ENCODE peak calls at places on chromosomes 3 and 15, in four cellular contexts. One of them, this sample, is unnamed.

GRCh38 chr15:85356276-85356675 is 24.1 kb upstream of the AKAP13 start:
- DNase-seq in Peyer's patch: no peak
- DNase-seq in K562: no peak
- DNase-seq in left ventricle myocardium inferior: no peak
- DNase-seq in this sample: no peak

GRCh38 chr3:64932016-64932518 is 244.3 kb upstream of the ADAMTS9 start:
- DNase-seq in left ventricle myocardium inferior: no peak
- DNase-seq in Peyer's patch: no peak
- DNase-seq in K562: no peak
- DNase-seq in this sample: no peak

GRCh38 chr3:157785071-157785826 is 282.0 kb upstream of the VEPH1 start:
- DNase-seq in Peyer's patch: no peak
- DNase-seq in left ventricle myocardium inferior: no peak
- DNase-seq in K562: peak
- DNase-seq in this sample: no peak

GRCh38 chr3:112128843-112129727 is 4.0 kb downstream of the GCSAM start:
- DNase-seq in left ventricle myocardium inferior: no peak
- DNase-seq in Peyer's patch: no peak
- DNase-seq in K562: no peak
- DNase-seq in this sample: no peak

GRCh38 chr3:122857019-122857418 is 62.1 kb downstream of the SLC49A4 start:
- DNase-seq in left ventricle myocardium inferior: no peak
- DNase-seq in Peyer's patch: no peak
- DNase-seq in K562: no peak
- DNase-seq in this sample: no peak

GRCh38 chr3:37955918-37956317 is 34.7 kb upstream of the VILL start:
- DNase-seq in left ventricle myocardium inferior: no peak
- DNase-seq in K562: no peak
- DNase-seq in Peyer's patch: no peak
- DNase-seq in this sample: no peak

GRCh38 chr3:63934041-63934440 is 21.9 kb upstream of the SCAANT1 start:
- DNase-seq in Peyer's patch: no peak
- DNase-seq in left ventricle myocardium inferior: no peak
- DNase-seq in K562: no peak
- DNase-seq in this sample: no peak

GRCh38 chr3:126456211-126456610 is 19.5 kb downstream of the ZXDC start:
- DNase-seq in Peyer's patch: peak
- DNase-seq in left ventricle myocardium inferior: no peak
- DNase-seq in K562: no peak
- DNase-seq in this sample: peak

GRCh38 chr3:155388417-155388816 is 94.9 kb upstream of the STRIT1 start:
- DNase-seq in left ventricle myocardium inferior: no peak
- DNase-seq in K562: no peak
- DNase-seq in Peyer's patch: no peak
- DNase-seq in this sample: no peak

GRCh38 chr15:63970723-63971426 is 75.4 kb downstream of the DAPK2 start:
- DNase-seq in left ventricle myocardium inferior: no peak
- DNase-seq in Peyer's patch: peak
- DNase-seq in K562: no peak
- DNase-seq in this sample: no peak

GRCh38 chr15:90660195-90660995 is 56.8 kb upstream of the BLM start:
- DNase-seq in Peyer's patch: no peak
- DNase-seq in left ventricle myocardium inferior: peak
- DNase-seq in K562: peak
- DNase-seq in this sample: peak

GRCh38 chr3:99875925-99876781 is 58.5 kb downstream of the CMSS1 start:
- DNase-seq in left ventricle myocardium inferior: peak
- DNase-seq in Peyer's patch: peak
- DNase-seq in K562: peak
- DNase-seq in this sample: peak

GRCh38 chr3:127323581-127323980 is 35.7 kb upstream of the PRR20G start:
- DNase-seq in Peyer's patch: no peak
- DNase-seq in left ventricle myocardium inferior: no peak
- DNase-seq in K562: no peak
- DNase-seq in this sample: no peak

GRCh38 chr3:183202004-183202722 is 39.6 kb upstream of the LAMP3 start:
- DNase-seq in left ventricle myocardium inferior: no peak
- DNase-seq in Peyer's patch: no peak
- DNase-seq in K562: no peak
- DNase-seq in this sample: no peak

GRCh38 chr15:40928975-40929729 is at the start of gene DLL4:
- DNase-seq in Peyer's patch: peak
- DNase-seq in left ventricle myocardium inferior: peak
- DNase-seq in K562: peak
- DNase-seq in this sample: peak

GRCh38 chr15:65952425-65953053 is 83.2 kb downstream of the RAB11A start:
- DNase-seq in left ventricle myocardium inferior: no peak
- DNase-seq in Peyer's patch: no peak
- DNase-seq in K562: peak
- DNase-seq in this sample: no peak

GRCh38 chr15:83248151-83248851 is 36.2 kb downstream of the BNC1 start:
- DNase-seq in left ventricle myocardium inferior: no peak
- DNase-seq in K562: peak
- DNase-seq in Peyer's patch: no peak
- DNase-seq in this sample: no peak

GRCh38 chr15:48966595-48967301 is 3.0 kb upstream of the SHC4 start:
- DNase-seq in Peyer's patch: no peak
- DNase-seq in K562: no peak
- DNase-seq in left ventricle myocardium inferior: no peak
- DNase-seq in this sample: no peak

GRCh38 chr3:52119826-52120225 is 34.4 kb downstream of the POC1A start:
- DNase-seq in Peyer's patch: no peak
- DNase-seq in K562: no peak
- DNase-seq in left ventricle myocardium inferior: no peak
- DNase-seq in this sample: peak

GRCh38 chr3:100005670-100006393 is 108.5 kb downstream of the FILIP1L start:
- DNase-seq in Peyer's patch: no peak
- DNase-seq in K562: no peak
- DNase-seq in left ventricle myocardium inferior: no peak
- DNase-seq in this sample: no peak

GRCh38 chr3:180804871-180805430 is 107.5 kb upstream of the FXR1 start:
- DNase-seq in K562: no peak
- DNase-seq in left ventricle myocardium inferior: no peak
- DNase-seq in Peyer's patch: no peak
- DNase-seq in this sample: no peak

GRCh38 chr3:122513386-122514122 is 1.2 kb downstream of the KPNA1 start:
- DNase-seq in Peyer's patch: no peak
- DNase-seq in left ventricle myocardium inferior: no peak
- DNase-seq in K562: no peak
- DNase-seq in this sample: no peak

GRCh38 chr15:101025896-101026631 is 106.9 kb downstream of the LRRK1 start:
- DNase-seq in left ventricle myocardium inferior: no peak
- DNase-seq in Peyer's patch: no peak
- DNase-seq in K562: no peak
- DNase-seq in this sample: no peak

GRCh38 chr3:39115870-39116269 is 8.4 kb downstream of the TTC21A start:
- DNase-seq in Peyer's patch: no peak
- DNase-seq in left ventricle myocardium inferior: no peak
- DNase-seq in K562: no peak
- DNase-seq in this sample: no peak

GRCh38 chr3:126087552-126088175 is 3.7 kb upstream of the SLC41A3 start:
- DNase-seq in left ventricle myocardium inferior: no peak
- DNase-seq in K562: no peak
- DNase-seq in Peyer's patch: no peak
- DNase-seq in this sample: no peak

GRCh38 chr15:88563638-88564037 is 17.2 kb upstream of the DET1 start:
- DNase-seq in left ventricle myocardium inferior: no peak
- DNase-seq in K562: peak
- DNase-seq in Peyer's patch: no peak
- DNase-seq in this sample: no peak

DNA sequence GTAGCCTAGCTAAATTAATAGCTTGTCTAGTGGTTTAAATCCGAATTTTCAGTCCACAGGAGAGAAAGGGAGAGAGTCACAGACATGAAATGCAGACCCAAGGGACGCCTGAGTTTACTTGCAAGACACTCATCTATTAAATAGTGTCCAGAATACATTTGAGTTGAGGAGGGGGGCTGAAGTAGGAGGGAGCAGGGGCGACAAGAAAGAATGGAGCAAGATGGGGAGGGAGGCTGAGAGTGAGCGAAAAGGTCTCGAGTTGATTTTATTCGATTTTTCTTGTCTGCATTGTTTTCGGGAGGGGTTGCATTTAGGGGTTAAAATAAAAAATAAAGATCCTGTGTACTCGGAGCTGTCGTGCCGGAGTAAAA is 4.2 kb upstream of the MECOM start:
- DNase-seq in left ventricle myocardium inferior: no peak
- DNase-seq in K562: no peak
- DNase-seq in Peyer's patch: no peak
- DNase-seq in this sample: no peak
- H3K4me3 ChIP-seq in left ventricle myocardium inferior: peak
- H3K4me3 ChIP-seq in K562: no peak
- H3K4me3 ChIP-seq in Peyer's patch: no peak
- H3K4me3 ChIP-seq in this sample: peak

GRCh38 chr15:78103406-78104118 is 11.2 kb downstream of the SH2D7 start:
- DNase-seq in K562: no peak
- DNase-seq in left ventricle myocardium inferior: peak
- DNase-seq in Peyer's patch: no peak
- DNase-seq in this sample: peak
- H3K27ac ChIP-seq in K562: no peak
- H3K27ac ChIP-seq in left ventricle myocardium inferior: no peak
- H3K27ac ChIP-seq in Peyer's patch: peak
- H3K27ac ChIP-seq in this sample: peak

DNA sequence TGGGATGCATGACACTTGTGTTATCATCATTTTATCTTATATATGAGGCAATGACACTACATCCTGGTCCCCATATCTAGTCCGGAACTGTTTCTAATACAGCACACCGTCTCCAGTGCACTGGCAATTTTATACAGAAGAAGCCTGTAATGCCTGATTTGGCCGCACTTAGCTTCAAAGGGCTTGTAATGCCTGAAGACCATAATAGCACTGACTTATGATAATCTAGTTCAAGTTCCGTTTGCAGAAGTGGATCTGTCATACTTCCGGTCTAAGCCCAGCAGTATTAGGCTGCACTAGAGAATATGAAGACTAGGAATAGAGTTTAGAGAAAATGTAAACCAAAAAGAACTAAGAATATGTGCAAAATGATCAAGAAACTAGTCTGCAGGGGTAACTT is 1.3 kb downstream of the BNIP2 start:
- DNase-seq in left ventricle myocardium inferior: no peak
- DNase-seq in Peyer's patch: no peak
- DNase-seq in K562: no peak
- DNase-seq in this sample: no peak
- H3K4me3 ChIP-seq in left ventricle myocardium inferior: peak
- H3K4me3 ChIP-seq in Peyer's patch: peak
- H3K4me3 ChIP-seq in K562: peak
- H3K4me3 ChIP-seq in this sample: peak

GRCh38 chr3:24471480-24471879 is 23.2 kb downstream of the THRB start:
- DNase-seq in Peyer's patch: no peak
- DNase-seq in left ventricle myocardium inferior: no peak
- DNase-seq in K562: no peak
- DNase-seq in this sample: no peak
- H3K27ac ChIP-seq in Peyer's patch: no peak
- H3K27ac ChIP-seq in left ventricle myocardium inferior: no peak
- H3K27ac ChIP-seq in K562: no peak
- H3K27ac ChIP-seq in this sample: no peak

GRCh38 chr3:14179795-14180194 is 1.2 kb downstream of the LSM3 start:
- DNase-seq in K562: no peak
- DNase-seq in left ventricle myocardium inferior: no peak
- DNase-seq in Peyer's patch: no peak
- DNase-seq in this sample: no peak
- H3K4me3 ChIP-seq in K562: peak
- H3K4me3 ChIP-seq in left ventricle myocardium inferior: peak
- H3K4me3 ChIP-seq in Peyer's patch: no peak
- H3K4me3 ChIP-seq in this sample: no peak

GRCh38 chr3:23760325-23760724 is 45.4 kb upstream of the UBE2E1 start:
- DNase-seq in left ventricle myocardium inferior: no peak
- DNase-seq in K562: no peak
- DNase-seq in Peyer's patch: no peak
- DNase-seq in this sample: no peak

GRCh38 chr3:23760871-23761373 is 44.8 kb upstream of the UBE2E1 start:
- DNase-seq in K562: no peak
- DNase-seq in left ventricle myocardium inferior: no peak
- DNase-seq in Peyer's patch: no peak
- DNase-seq in this sample: no peak

GRCh38 chr3:23756206-23756840 is 49.4 kb upstream of the UBE2E1 start:
- DNase-seq in K562: no peak
- DNase-seq in left ventricle myocardium inferior: no peak
- DNase-seq in Peyer's patch: no peak
- DNase-seq in this sample: no peak

GRCh38 chr3:23761440-23761896 is 44.3 kb upstream of the UBE2E1 start:
- DNase-seq in Peyer's patch: no peak
- DNase-seq in K562: no peak
- DNase-seq in left ventricle myocardium inferior: no peak
- DNase-seq in this sample: no peak

DNA sequence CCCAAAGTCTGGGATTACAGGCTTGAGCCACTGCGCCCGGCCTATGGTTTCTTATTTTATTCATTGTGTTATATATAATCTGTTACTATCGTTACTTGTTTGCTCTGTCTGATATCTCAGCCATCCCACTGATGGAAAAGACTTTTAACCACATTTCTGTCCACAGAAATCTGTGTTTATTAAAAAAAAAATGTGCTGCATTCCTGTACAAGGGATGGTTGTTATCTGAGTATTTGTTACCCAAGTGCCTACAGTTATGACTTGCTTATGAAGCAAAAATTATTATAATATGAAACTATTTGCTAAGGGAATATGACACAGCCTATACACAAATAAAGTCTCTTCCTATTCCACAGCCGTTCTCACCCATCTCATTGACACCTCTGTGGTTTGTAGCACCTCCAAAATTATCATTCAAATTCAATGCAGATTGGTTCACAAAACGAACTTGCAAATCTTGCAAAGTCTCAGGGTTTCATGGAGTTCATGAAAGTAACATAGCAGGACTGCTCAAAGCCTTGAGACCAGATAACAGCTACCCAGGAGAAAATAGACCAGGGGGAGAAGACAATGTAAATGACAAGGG is 47.4 kb upstream of the UBE2E1 start:
- DNase-seq in K562: no peak
- DNase-seq in Peyer's patch: no peak
- DNase-seq in left ventricle myocardium inferior: no peak
- DNase-seq in this sample: no peak
- H3K27ac ChIP-seq in K562: no peak
- H3K27ac ChIP-seq in Peyer's patch: no peak
- H3K27ac ChIP-seq in left ventricle myocardium inferior: no peak
- H3K27ac ChIP-seq in this sample: no peak

GRCh38 chr3:194296832-194297666 is 54.1 kb downstream of the CPN2 start:
- DNase-seq in left ventricle myocardium inferior: no peak
- DNase-seq in K562: no peak
- DNase-seq in Peyer's patch: no peak
- DNase-seq in this sample: peak
- H3K4me3 ChIP-seq in left ventricle myocardium inferior: peak
- H3K4me3 ChIP-seq in K562: no peak
- H3K4me3 ChIP-seq in Peyer's patch: no peak
- H3K4me3 ChIP-seq in this sample: peak